ENCODE peak calls at places on chromosomes 1 and 21, in eight cellular contexts. G is Peyer's patch, X is AG04450, W is tibial nerve, C is fibroblast of pulmonary artery, N is cardiac fibroblast, Q is HepG2, L is astrocyte of the spinal cord. U is an unnamed sample.
A peak's percentile ranks its signal among the peaks of the same experiment; 100 is the strongest.

GRCh38 chr1:223833948-223834347 is 11.8 kb downstream of the TP53BP2 start:
- DNase-seq in C (no peak), G (no peak), L (no peak), Q (no peak), N (no peak), W (no peak), X (no peak), U (no peak)

GRCh38 chr1:155127672-155128468 is at the start of gene EFNA1:
- DNase-seq in L (no peak), X (no peak), C (peak; percentile 40), W (no peak), Q (peak; percentile 59), N (peak; percentile 48), G (peak; percentile 26), U (peak; percentile 88)

GRCh38 chr1:28592314-28593071 is 428 bp downstream of the RAB42 start:
- DNase-seq in W (no peak), C (no peak), N (no peak), X (no peak), Q (no peak), G (no peak), L (no peak), U (peak; percentile 58)

GRCh38 chr1:97903626-97904025 is 17.2 kb downstream of the DPYD start:
- DNase-seq in G (no peak), Q (no peak), N (peak; percentile 70), L (peak; percentile 57), X (no peak), W (no peak), C (peak; percentile 63), U (no peak)

GRCh38 chr1:8560035-8560434 is 242.1 kb downstream of the SLC45A1 start:
- DNase-seq in X (no peak), N (no peak), Q (no peak), W (no peak), G (no peak), L (no peak), C (no peak), U (no peak)

GRCh38 chr1:172431721-172432192 is 11.3 kb downstream of the C1orf105 start:
- DNase-seq in N (no peak), X (no peak), L (no peak), Q (peak; percentile 36), G (peak; percentile 30), C (no peak), W (no peak), U (peak; percentile 83)

GRCh38 chr21:41362605-41363369 is 960 bp downstream of the MX2 start:
- DNase-seq in L (no peak), G (no peak), N (no peak), Q (no peak), W (no peak), X (no peak), C (no peak), U (no peak)

GRCh38 chr1:218259800-218260199 is 25.3 kb upstream of the RRP15 start:
- DNase-seq in N (no peak), G (no peak), X (no peak), C (peak; percentile 21), W (no peak), Q (peak; percentile 7), L (no peak), U (no peak)

GRCh38 chr1:43451157-43451591 is 2.6 kb downstream of the HYI start:
- DNase-seq in C (no peak), X (no peak), L (no peak), Q (no peak), G (peak; percentile 8), N (no peak), W (no peak), U (no peak)

GRCh38 chr1:39544327-39544726 is 32.3 kb downstream of the PABPC4 start:
- DNase-seq in L (no peak), Q (no peak), C (no peak), W (no peak), G (no peak), N (no peak), X (no peak), U (no peak)

GRCh38 chr1:51898090-51898734 is 19.7 kb upstream of the NRDC start:
- DNase-seq in X (peak; percentile 96), C (peak; percentile 89), N (peak; percentile 75), Q (no peak), W (no peak), G (no peak), L (peak; percentile 87), U (no peak)

GRCh38 chr1:221723018-221723917 is 18.6 kb downstream of the DUSP10 start:
- DNase-seq in L (peak; percentile 57), Q (no peak), N (no peak), C (no peak), X (no peak), W (no peak), G (no peak), U (no peak)

GRCh38 chr1:26114165-26114927 is 2.7 kb downstream of the PDIK1L start:
- DNase-seq in N (no peak), X (no peak), C (no peak), G (no peak), Q (no peak), L (no peak), W (no peak), U (no peak)

GRCh38 chr1:942864-943533 is 16.1 kb downstream of the NOC2L start:
- DNase-seq in N (peak; percentile 70), L (peak; percentile 79), W (no peak), Q (no peak), C (peak; percentile 55), X (no peak), G (no peak), U (peak; percentile 41)

GRCh38 chr1:230858918-230859819 is 9.2 kb downstream of the C1orf198 start:
- DNase-seq in L (peak; percentile 89), C (peak; percentile 43), Q (no peak), X (peak; percentile 42), W (peak; percentile 37), N (peak; percentile 50), G (no peak), U (no peak)

GRCh38 chr21:14290584-14290983 is 74.6 kb downstream of the RBM11 start:
- DNase-seq in G (no peak), Q (no peak), L (no peak), N (no peak), X (no peak), W (no peak), C (no peak), U (no peak)

GRCh38 chr1:29210278-29211085 is 20.3 kb downstream of the MECR start:
- DNase-seq in N (no peak), W (no peak), C (no peak), X (no peak), Q (no peak), G (no peak), L (no peak), U (no peak)

GRCh38 chr1:27963393-27963792 is 3.6 kb downstream of the XKR8 start:
- DNase-seq in C (no peak), N (no peak), Q (no peak), W (no peak), X (no peak), G (no peak), L (no peak), U (no peak)

GRCh38 chr1:37989381-37989930 is 366 bp downstream of the SF3A3 start:
- DNase-seq in G (no peak), X (no peak), C (no peak), Q (no peak), W (no peak), L (peak; percentile 41), N (peak; percentile 22), U (peak; percentile 67)

GRCh38 chr1:19646771-19647319 is 2.7 kb downstream of the NBL1 start:
- DNase-seq in X (no peak), Q (no peak), G (no peak), N (no peak), W (no peak), L (no peak), C (no peak), U (no peak)
- H3K4me3 ChIP-seq in X (peak overlapping the region; percentile 87), Q (no peak overlapping the region), G (peak overlapping the region; percentile 63), N (no peak overlapping the region), W (no peak overlapping the region), L (peak overlapping the region; percentile 65), C (no peak overlapping the region), U (no peak overlapping the region)

GRCh38 chr1:36321119-36321951 is 2.1 kb downstream of the EVA1B start:
- DNase-seq in Q (no peak), C (peak; percentile 93), L (peak; percentile 94), N (peak; percentile 97), G (no peak), W (peak; percentile 78), X (peak; percentile 80), U (peak; percentile 74)

GRCh38 chr1:36322085-36322785 is 1.2 kb downstream of the EVA1B start:
- DNase-seq in Q (no peak), L (no peak), G (no peak), W (no peak), C (peak; percentile 27), X (no peak), N (peak; percentile 24), U (peak; percentile 34)

GRCh38 chr1:36324322-36324802 is 917 bp upstream of the EVA1B start:
- DNase-seq in L (no peak), W (no peak), X (no peak), C (peak; percentile 28), N (peak; percentile 22), Q (no peak), G (no peak), U (no peak)

GRCh38 chr1:36322786-36323635 is 434 bp downstream of the EVA1B start:
- DNase-seq in Q (no peak), G (no peak), C (peak; percentile 67), N (peak; percentile 76), L (peak; percentile 61), X (no peak), W (no peak), U (peak; percentile 34)

GRCh38 chr1:36323636-36324321 is at the start of gene EVA1B:
- DNase-seq in G (peak; percentile 60), N (peak; percentile 91), X (no peak), L (peak; percentile 87), W (peak; percentile 57), C (peak; percentile 84), Q (peak; percentile 88), U (peak; percentile 66)
- H3K4me3 ChIP-seq in G (peak within 1 kb of the TSS; percentile 89), N (peak within 1 kb of the TSS; percentile 81), X (peak within 1 kb of the TSS; percentile 79), L (peak within 1 kb of the TSS; percentile 77), W (peak within 1 kb of the TSS; percentile 70), C (peak within 1 kb of the TSS; percentile 64), Q (peak within 1 kb of the TSS; percentile 82), U (peak within 1 kb of the TSS; percentile 36)

DNA sequence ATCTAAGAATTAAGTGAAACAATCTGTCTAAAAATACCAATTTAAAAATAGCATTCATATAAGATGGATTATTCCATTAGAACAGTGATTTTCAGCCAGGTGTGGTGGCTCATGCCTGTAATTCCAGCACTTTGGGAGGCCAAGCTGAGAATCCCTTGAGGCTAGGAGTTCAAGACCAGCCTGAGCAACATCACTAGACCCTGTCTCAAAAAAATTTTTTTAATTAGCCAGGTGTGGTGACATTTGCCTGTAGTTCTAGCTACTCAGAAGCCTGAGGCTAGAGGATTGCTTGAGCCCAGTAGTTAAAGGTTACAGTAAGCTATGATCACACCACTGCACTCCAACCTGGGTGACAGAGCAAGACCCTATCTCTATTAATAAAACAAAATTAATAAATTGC is 35.0 kb upstream of the SLC35A3 start:
- DNase-seq in L (no peak), N (no peak), C (no peak), W (no peak), G (no peak), X (no peak), Q (no peak), U (no peak)
- H3K4me3 ChIP-seq in L (no peak overlapping the region), N (no peak overlapping the region), C (no peak overlapping the region), W (no peak overlapping the region), G (no peak overlapping the region), X (no peak overlapping the region), Q (no peak overlapping the region), U (no peak overlapping the region)

DNA sequence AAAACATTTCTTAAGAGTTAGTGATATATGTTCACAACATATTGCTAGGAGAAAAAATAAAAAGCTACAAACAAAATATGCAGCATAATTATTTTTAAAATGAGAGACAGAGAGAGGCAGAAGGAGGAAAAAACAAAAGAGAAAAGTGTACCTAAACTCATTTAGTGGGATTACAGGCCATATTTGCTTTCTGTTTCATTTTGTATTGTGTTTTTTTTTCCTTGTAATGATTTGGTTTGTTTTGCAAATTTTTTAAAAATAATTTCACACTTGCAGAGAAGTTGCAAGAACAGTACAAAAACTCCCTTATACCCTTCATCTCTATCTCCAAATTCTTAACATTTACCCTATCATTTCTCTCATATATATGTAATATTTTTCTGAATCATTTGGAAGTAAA is 65.0 kb downstream of the LBR start:
- DNase-seq in C (no peak), N (no peak), L (no peak), X (no peak), W (no peak), G (no peak), Q (no peak), U (no peak)
- H3K4me3 ChIP-seq in C (no peak overlapping the region), N (no peak overlapping the region), L (no peak overlapping the region), X (no peak overlapping the region), W (no peak overlapping the region), G (no peak overlapping the region), Q (no peak overlapping the region), U (no peak overlapping the region)

U was measured in mucosa of descending colon.